ENCODE peak calls at places on chromosomes 3 and 15, in nine cellular contexts. S is cardiac septum, E is NCI-H82, X is upper lobe of right lung, V is SHP77, J is fibroblast of mammary gland, M is pulmonary artery endothelial cell, W is RWPE1, P is nucleus accumbens. R is an unnamed sample.

GRCh38 chr15:49622561-49622960 is 1.7 kb downstream of the DTWD1 start:
- DNase-seq in X (no peak), P (no peak), S (no peak), W (no peak), V (no peak), M (no peak), J (peak), E (peak), R (no peak)

GRCh38 chr3:197613187-197613586 is 57.4 kb upstream of the BDH1 start:
- DNase-seq in M (no peak), S (no peak), V (no peak), J (no peak), P (no peak), W (no peak), E (no peak), X (no peak), R (no peak)

GRCh38 chr3:83435173-83435572 is 1523.6 kb upstream of the CADM2 start:
- DNase-seq in J (no peak), S (no peak), W (no peak), V (peak), P (no peak), X (no peak), M (no peak), E (peak), R (no peak)

GRCh38 chr3:111801697-111802655 is 57.1 kb upstream of the PHLDB2 start:
- DNase-seq in W (peak), V (no peak), E (no peak), P (no peak), X (no peak), M (peak), J (peak), S (no peak), R (no peak)

GRCh38 chr3:106728315-106728821 is 648.9 kb upstream of the CCDC54 start:
- DNase-seq in W (peak), E (no peak), M (peak), P (no peak), J (peak), S (no peak), X (no peak), V (no peak), R (no peak)

GRCh38 chr3:113431811-113432210 is 9.5 kb downstream of the CFAP44 start:
- DNase-seq in S (no peak), M (no peak), V (no peak), E (no peak), W (no peak), J (peak), P (no peak), X (no peak), R (no peak)

GRCh38 chr15:80567721-80568157 is 127.4 kb upstream of the ABHD17C start:
- DNase-seq in P (peak), S (no peak), E (peak), X (peak), J (peak), M (peak), V (peak), W (peak), R (peak)

GRCh38 chr3:11455977-11456376 is 183.8 kb downstream of the ATG7 start:
- DNase-seq in W (no peak), V (no peak), P (no peak), E (no peak), X (no peak), S (no peak), J (peak), M (no peak), R (no peak)

GRCh38 chr3:112038863-112039262 is 4.3 kb downstream of the TMPRSS7 start:
- DNase-seq in E (no peak), V (no peak), J (no peak), W (peak), X (no peak), M (no peak), P (no peak), S (no peak), R (no peak)

GRCh38 chr3:174125267-174125844 is 727.8 kb downstream of the NLGN1 start:
- DNase-seq in S (no peak), W (peak), M (peak), X (no peak), J (peak), V (peak), E (peak), P (no peak), R (no peak)

GRCh38 chr3:136690611-136691010 is 61.6 kb downstream of the STAG1 start:
- DNase-seq in J (no peak), P (no peak), W (no peak), V (no peak), E (no peak), X (no peak), M (no peak), S (no peak), R (no peak)

GRCh38 chr15:57234156-57234555 is 142.1 kb upstream of the CGNL1 start:
- DNase-seq in J (no peak), V (no peak), W (no peak), S (no peak), X (no peak), P (no peak), E (no peak), M (no peak), R (no peak)

GRCh38 chr3:169999433-169999832 is 32.8 kb downstream of the SEC62 start:
- DNase-seq in V (no peak), E (no peak), M (no peak), X (no peak), W (no peak), J (no peak), P (no peak), S (no peak), R (no peak)

GRCh38 chr15:98075441-98075840 is 114.9 kb downstream of the ARRDC4 start:
- DNase-seq in X (no peak), W (no peak), P (no peak), S (no peak), E (no peak), M (no peak), J (no peak), V (no peak), R (no peak)

GRCh38 chr3:109718822-109719221 is 381.5 kb upstream of the DPPA4 start:
- DNase-seq in P (no peak), J (no peak), X (no peak), W (no peak), V (no peak), M (no peak), S (no peak), E (peak), R (no peak)

GRCh38 chr15:48385431-48385830 is 54.2 kb downstream of the DUT start:
- DNase-seq in X (no peak), P (no peak), M (peak), W (peak), J (peak), S (no peak), V (no peak), E (no peak), R (no peak)

GRCh38 chr15:77506311-77507150 is 85.8 kb downstream of the HMG20A start:
- DNase-seq in V (no peak), E (peak), M (peak), W (peak), X (peak), J (peak), S (peak), P (peak), R (no peak)

GRCh38 chr3:135965129-135965505 is 411 bp upstream of the PPP2R3A start:
- DNase-seq in M (no peak), X (no peak), J (no peak), S (no peak), P (no peak), E (no peak), V (peak), W (no peak), R (no peak)

GRCh38 chr3:145089337-145089736 is 1071.6 kb downstream of the PLOD2 start:
- DNase-seq in E (peak), V (no peak), X (no peak), J (no peak), S (no peak), P (no peak), W (no peak), M (no peak), R (no peak)

GRCh38 chr15:58015565-58015964 is 49.9 kb downstream of the ALDH1A2 start:
- DNase-seq in S (no peak), M (no peak), W (no peak), X (no peak), J (peak), P (no peak), V (no peak), E (no peak), R (no peak)

GRCh38 chr3:156187146-156187769 is 66.9 kb downstream of the KCNAB1 start:
- DNase-seq in S (no peak), W (no peak), X (no peak), M (no peak), P (no peak), E (no peak), V (no peak), J (peak), R (no peak)

GRCh38 chr3:104612218-104612617 is 754.5 kb upstream of the ALCAM start:
- DNase-seq in W (no peak), J (no peak), V (no peak), S (no peak), M (no peak), E (no peak), X (no peak), P (no peak), R (no peak)

GRCh38 chr3:170953736-170954135 is 45.3 kb upstream of the EIF5A2 start:
- DNase-seq in V (no peak), W (no peak), X (no peak), P (peak), E (no peak), S (no peak), M (no peak), J (no peak), R (no peak)

GRCh38 chr3:19103510-19103909 is 44.8 kb upstream of the KCNH8 start:
- DNase-seq in E (no peak), J (no peak), X (no peak), S (no peak), M (no peak), P (no peak), V (no peak), W (no peak), R (no peak)